ENCODE peak calls at places on chromosomes 5 and 9, in eight cellular contexts. K is nephron progenitor cell, A is NB4, U is GM12865, O is GM13977, E is astrocyte of the spinal cord, J is thyroid gland, Y is A549. N is an unnamed sample.

GRCh38 chr5:102629827-102630605 is 125.1 kb upstream of the PAM start:
- DNase-seq in J (no peak), U (no peak), A (no peak), Y (no peak), O (no peak), K (no peak), E (no peak), N (no peak)

GRCh38 chr5:80782626-80783025 is 127.8 kb upstream of the DHFR start:
- DNase-seq in E (no peak), Y (no peak), K (no peak), A (no peak), O (no peak), J (no peak), U (no peak), N (no peak)

GRCh38 chr9:129412814-129413536 is 207.9 kb downstream of the C9orf50 start:
- DNase-seq in A (peak), E (peak), U (peak), O (no peak), K (peak), J (peak), Y (peak), N (peak)

GRCh38 chr5:54013556-54014157 is 296.7 kb downstream of the ARL15 start:
- DNase-seq in J (no peak), E (peak), A (peak), K (no peak), U (peak), O (no peak), Y (peak), N (peak)

GRCh38 chr9:6413365-6414263 is 615 bp downstream of the UHRF2 start:
- DNase-seq in A (peak), U (peak), Y (peak), O (peak), E (peak), J (peak), K (no peak), N (no peak)

GRCh38 chr5:13898569-13898968 is 45.9 kb downstream of the DNAH5 start:
- DNase-seq in E (no peak), Y (no peak), K (no peak), U (no peak), O (no peak), J (no peak), A (no peak), N (no peak)

GRCh38 chr9:126671381-126671831 is 57.7 kb downstream of the LMX1B start:
- DNase-seq in Y (no peak), O (no peak), U (no peak), K (peak), A (no peak), J (no peak), E (no peak), N (no peak)

GRCh38 chr9:119801311-119801710 is 432.1 kb upstream of the BRINP1 start:
- DNase-seq in J (no peak), K (no peak), Y (no peak), A (no peak), U (no peak), E (no peak), O (no peak), N (no peak)

GRCh38 chr5:176438959-176439757 is 9.0 kb upstream of the FAF2 start:
- DNase-seq in Y (peak), K (no peak), U (no peak), O (no peak), J (no peak), E (peak), A (peak), N (peak)

GRCh38 chr5:95664204-95664786 is 17.7 kb downstream of the RFESD start:
- DNase-seq in E (peak), K (peak), Y (no peak), J (peak), A (peak), O (peak), U (peak), N (peak)

GRCh38 chr9:95433096-95433852 is 83.5 kb downstream of the PTCH1 start:
- DNase-seq in O (no peak), Y (no peak), U (no peak), J (no peak), E (no peak), A (peak), K (no peak), N (no peak)

GRCh38 chr5:144812770-144813169 is 642.1 kb downstream of the KCTD16 start:
- DNase-seq in E (peak), O (no peak), Y (peak), U (no peak), K (no peak), J (no peak), A (no peak), N (peak)

GRCh38 chr9:78280982-78281668 is 15.8 kb upstream of the PSAT1 start:
- DNase-seq in O (no peak), U (no peak), E (peak), Y (no peak), K (no peak), A (no peak), J (peak), N (no peak)

GRCh38 chr5:56328753-56329560 is 95.8 kb upstream of the ANKRD55 start:
- DNase-seq in E (peak), J (no peak), U (peak), K (no peak), Y (peak), O (peak), A (no peak), N (no peak)

GRCh38 chr5:180739271-180739670 is 587 bp downstream of the OR2Y1 start:
- DNase-seq in O (no peak), E (no peak), Y (no peak), U (no peak), A (no peak), J (no peak), K (no peak), N (no peak)

GRCh38 chr5:1291611-1292080 is 3.2 kb downstream of the TERT start:
- DNase-seq in J (no peak), E (no peak), O (no peak), U (no peak), Y (no peak), A (no peak), K (no peak), N (no peak)

GRCh38 chr5:66602621-66603020 is 6.4 kb downstream of the MAST4 start:
- DNase-seq in Y (no peak), O (no peak), U (no peak), A (no peak), J (no peak), K (no peak), E (no peak), N (no peak)

GRCh38 chr9:129240581-129241211 is 62.6 kb upstream of the IER5L start:
- DNase-seq in U (no peak), O (no peak), Y (no peak), K (no peak), A (no peak), E (no peak), J (no peak), N (no peak)

GRCh38 chr9:93436218-93436617 is 15.3 kb upstream of the FAM120A start:
- DNase-seq in K (no peak), U (no peak), J (no peak), E (no peak), Y (no peak), O (no peak), A (no peak), N (no peak)

GRCh38 chr9:91211919-91212318 is 149.8 kb downstream of the AUH start:
- DNase-seq in J (no peak), E (no peak), O (no peak), K (no peak), U (no peak), A (no peak), Y (no peak), N (no peak)

GRCh38 chr9:87137718-87138117 is 190.4 kb upstream of the GAS1 start:
- DNase-seq in E (no peak), K (no peak), O (no peak), U (no peak), J (no peak), Y (no peak), A (no peak), N (no peak)

GRCh38 chr9:108637340-108637739 is 218.4 kb downstream of the ACTL7B start:
- DNase-seq in E (no peak), J (no peak), U (no peak), O (no peak), A (no peak), Y (no peak), K (no peak), N (no peak)

GRCh38 chr9:32456564-32456963 is 69.4 kb downstream of the RIGI start:
- DNase-seq in O (no peak), Y (no peak), K (no peak), U (no peak), A (no peak), E (peak), J (no peak), N (no peak)

GRCh38 chr5:14444988-14445387 is 136.6 kb upstream of the OTULINL start:
- DNase-seq in O (no peak), A (no peak), K (no peak), E (no peak), U (no peak), J (no peak), Y (no peak), N (peak)

DNA sequence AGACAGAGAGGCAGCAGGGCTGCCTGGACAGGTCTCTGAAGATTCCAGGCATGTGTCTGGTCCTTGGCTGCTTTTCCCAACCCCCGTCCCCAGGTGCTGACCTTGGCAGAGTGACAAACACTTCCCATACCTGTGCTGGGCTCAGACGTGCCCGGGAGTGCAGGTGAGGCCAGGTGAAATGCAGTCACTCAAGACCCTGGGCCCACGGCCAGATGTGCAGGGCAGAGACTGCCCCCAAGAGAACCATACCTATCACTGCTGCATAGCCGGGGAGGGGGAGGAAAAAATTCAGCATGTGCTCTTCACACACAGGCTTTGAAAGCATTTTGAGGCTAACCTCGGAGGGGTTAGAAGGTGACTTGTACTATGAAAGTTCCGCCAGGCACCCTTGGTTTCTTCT is 22.6 kb downstream of the CCNJL start:
- DNase-seq in J (peak), Y (no peak), E (no peak), K (no peak), O (no peak), U (peak), A (peak), N (no peak)
- TF ChIP-seq CTCF in J (no peak), Y (no peak), E (no peak), K (no peak), O (no peak), U (no peak), A (no peak), N (no peak)

DNA sequence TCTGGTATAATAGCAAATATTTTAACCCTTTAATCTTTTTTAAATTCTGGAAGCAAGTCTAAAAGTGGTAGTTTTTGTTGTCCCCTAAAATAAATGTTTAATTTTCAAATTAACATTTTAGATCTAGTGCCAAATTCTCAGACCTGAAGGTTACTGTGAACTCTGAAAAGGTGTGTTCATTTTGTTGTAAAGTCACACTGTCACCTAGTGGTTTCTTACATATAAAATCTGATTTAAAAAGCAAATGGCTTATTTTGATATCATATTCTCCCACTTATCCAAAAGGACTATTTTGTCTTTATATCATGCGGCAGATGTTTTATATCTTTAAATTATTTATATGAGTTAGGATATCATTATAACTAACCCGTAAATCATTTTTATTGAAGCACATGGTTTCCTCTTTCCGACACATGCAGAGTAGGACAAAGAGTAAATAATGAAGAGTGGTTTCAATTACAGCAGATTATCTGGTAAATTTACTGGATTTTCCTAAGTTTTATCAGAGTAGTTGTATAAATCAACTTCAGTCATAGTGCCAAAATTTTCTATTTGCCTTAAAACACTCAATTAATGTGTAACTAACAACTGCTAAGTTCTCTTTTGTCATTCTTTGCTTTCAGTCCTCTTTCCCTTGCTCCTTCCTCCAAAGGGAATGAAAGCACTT is 189.4 kb downstream of the COX7C start:
- DNase-seq in Y (no peak), E (no peak), U (no peak), K (no peak), O (no peak), A (no peak), J (no peak), N (no peak)
- TF ChIP-seq CTCF in Y (no peak), E (no peak), U (no peak), K (no peak), O (no peak), A (no peak), J (no peak), N (no peak)

GRCh38 chr9:71446499-71447411 is 321.6 kb downstream of the CEMIP2 start:
- DNase-seq in O (peak), J (peak), E (peak), K (peak), U (peak), Y (peak), A (peak), N (peak)
- TF ChIP-seq CTCF in O (no peak), J (no peak), E (no peak), K (peak), U (peak), Y (peak), A (no peak), N (peak)

GRCh38 chr5:39716532-39716971 is 291.8 kb upstream of the DAB2 start:
- DNase-seq in O (peak), U (peak), Y (peak), E (peak), J (peak), A (peak), K (peak), N (peak)
- TF ChIP-seq CTCF in O (peak), U (peak), Y (peak), E (peak), J (peak), A (peak), K (peak), N (peak)

DNA sequence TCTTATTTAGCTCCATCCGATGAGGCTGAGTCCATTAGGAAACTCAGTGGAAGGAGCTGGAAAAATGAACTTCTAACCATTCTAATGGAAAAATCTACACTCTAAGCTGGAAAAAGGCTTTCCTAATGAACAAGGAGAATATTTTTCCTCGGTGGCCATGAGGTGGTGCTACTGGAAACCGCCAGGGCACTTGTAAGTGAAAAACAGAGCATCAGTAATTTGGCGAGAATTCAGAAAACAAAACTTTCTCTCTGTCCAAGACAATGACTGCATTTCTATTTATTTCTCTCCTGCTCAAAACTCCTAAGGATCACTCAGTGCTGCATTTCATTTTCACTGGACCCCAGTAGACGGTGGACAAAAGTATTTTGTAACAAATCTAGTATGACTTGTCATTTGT is 237.6 kb downstream of the TENT4A start:
- DNase-seq in K (no peak), J (no peak), O (no peak), A (no peak), U (no peak), E (no peak), Y (no peak), N (no peak)
- TF ChIP-seq CTCF in K (no peak), J (no peak), O (no peak), A (no peak), U (no peak), E (no peak), Y (no peak), N (no peak)

GRCh38 chr5:155898284-155898683 is 428.7 kb upstream of the SGCD start:
- DNase-seq in E (no peak), K (no peak), Y (no peak), U (no peak), A (no peak), J (no peak), O (no peak), N (no peak)

GRCh38 chr5:155897761-155898160 is 429.2 kb upstream of the SGCD start:
- DNase-seq in O (no peak), J (no peak), K (no peak), Y (no peak), U (no peak), A (no peak), E (no peak), N (no peak)

DNA sequence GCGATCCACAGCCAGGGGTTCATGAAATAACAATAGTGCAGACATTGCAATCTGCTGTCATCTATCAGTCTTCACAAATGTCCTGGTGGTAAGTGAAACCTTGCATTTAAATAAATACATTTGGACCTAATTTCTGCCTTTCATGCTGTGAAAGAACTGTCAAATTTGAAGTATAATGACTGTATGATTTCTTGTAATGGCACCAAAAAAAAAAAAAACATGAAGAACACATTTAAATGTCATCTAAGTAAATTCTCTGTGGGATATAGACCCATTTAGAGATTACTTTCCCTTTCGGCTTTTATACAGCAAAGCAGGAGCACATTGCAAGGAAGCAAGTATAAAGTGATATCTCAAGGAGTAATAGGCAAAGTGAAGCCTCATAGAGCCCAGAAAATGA is 431.5 kb upstream of the SGCD start:
- DNase-seq in K (no peak), O (no peak), E (no peak), Y (no peak), J (no peak), A (no peak), U (no peak), N (no peak)
- TF ChIP-seq CTCF in K (no peak), O (no peak), E (no peak), Y (no peak), J (no peak), A (no peak), U (no peak), N (no peak)